ENCODE peak calls at places on chromosomes 2 and 18, in eight cellular contexts. X is AG09319, O is tibial artery, B is astrocyte of the spinal cord, D is foreskin fibroblast, F is esophagus squamous epithelium, W is ascending aorta, M is cardiac muscle cell. E is an unnamed sample.

GRCh38 chr2:100990166-100990565 is 11.9 kb upstream of the RPL31 start:
- DNase-seq in B (no peak), D (no peak), M (no peak), O (no peak), W (no peak), X (no peak), F (no peak), E (no peak)

GRCh38 chr2:152348388-152348787 is 13.4 kb downstream of the FMNL2 start:
- DNase-seq in D (no peak), M (no peak), X (no peak), O (no peak), B (no peak), W (no peak), F (no peak), E (no peak)

GRCh38 chr2:138949517-138949916 is 169.3 kb upstream of the NXPH2 start:
- DNase-seq in B (no peak), F (no peak), X (no peak), W (no peak), D (no peak), M (no peak), O (no peak), E (no peak)

GRCh38 chr2:180893752-180894151 is 86.7 kb upstream of the UBE2E3 start:
- DNase-seq in M (no peak), D (no peak), X (no peak), W (no peak), O (no peak), B (no peak), F (no peak), E (no peak)

GRCh38 chr18:55477537-55478300 is 110.3 kb downstream of the TCF4 start:
- DNase-seq in O (no peak), D (no peak), W (no peak), F (no peak), B (peak), M (peak), X (no peak), E (no peak)

GRCh38 chr2:37085731-37086147 is 1.4 kb downstream of the GPATCH11 start:
- DNase-seq in F (no peak), W (no peak), B (peak), X (no peak), O (no peak), D (peak), M (no peak), E (no peak)

GRCh38 chr18:35524236-35524635 is 26.5 kb upstream of the INO80C start:
- DNase-seq in O (no peak), F (no peak), X (no peak), B (no peak), D (no peak), M (no peak), W (no peak), E (no peak)

GRCh38 chr18:1513519-1513918 is 608.8 kb downstream of the ADCYAP1 start:
- DNase-seq in O (no peak), M (no peak), B (no peak), X (no peak), D (no peak), F (no peak), W (no peak), E (no peak)

GRCh38 chr2:125516496-125517109 is 1139.4 kb upstream of the GYPC start:
- DNase-seq in W (no peak), B (no peak), D (no peak), X (no peak), O (no peak), F (no peak), M (peak), E (no peak)

GRCh38 chr2:81895620-81896245 is 1591.2 kb upstream of the LRRTM1 start:
- DNase-seq in D (no peak), B (no peak), W (no peak), O (no peak), F (no peak), M (no peak), X (no peak), E (no peak)

GRCh38 chr18:5285326-5285725 is 10.2 kb downstream of the ZBTB14 start:
- DNase-seq in F (no peak), B (no peak), W (no peak), X (no peak), O (no peak), D (no peak), M (no peak), E (no peak)

GRCh38 chr2:177187631-177188312 is 24.8 kb upstream of the HNRNPA3 start:
- DNase-seq in M (no peak), O (no peak), D (peak), F (no peak), W (no peak), B (peak), X (peak), E (no peak)

GRCh38 chr2:48551548-48551947 is 21.6 kb downstream of the STON1 start:
- DNase-seq in F (no peak), W (no peak), M (no peak), B (peak), O (no peak), X (no peak), D (no peak), E (no peak)

GRCh38 chr2:207241198-207241597 is 75.5 kb upstream of the KLF7 start:
- DNase-seq in O (no peak), X (no peak), D (no peak), F (no peak), M (no peak), W (no peak), B (no peak), E (no peak)

GRCh38 chr2:11712866-11713265 is 33.6 kb upstream of the LPIN1 start:
- DNase-seq in W (no peak), B (no peak), X (no peak), D (no peak), O (no peak), M (no peak), F (no peak), E (no peak)

GRCh38 chr2:25323042-25323514 is 18.6 kb downstream of the DNMT3A start:
- DNase-seq in M (no peak), F (no peak), O (no peak), B (no peak), W (no peak), D (peak), X (no peak), E (no peak)

GRCh38 chr2:230677182-230677946 is 35.3 kb upstream of the CAB39 start:
- DNase-seq in M (no peak), W (no peak), X (no peak), D (peak), B (peak), O (no peak), F (no peak), E (no peak)

GRCh38 chr2:74181739-74182138 is 3.1 kb upstream of the MOB1A start:
- DNase-seq in W (no peak), X (no peak), F (no peak), D (peak), O (no peak), M (no peak), B (no peak), E (no peak)

GRCh38 chr2:128300621-128301020 is 18.0 kb downstream of the HS6ST1 start:
- DNase-seq in F (no peak), M (no peak), W (no peak), X (no peak), O (no peak), D (no peak), B (no peak), E (no peak)

GRCh38 chr2:83017366-83018090 is 1441.6 kb downstream of the SUCLG1 start:
- DNase-seq in O (no peak), F (no peak), X (no peak), D (no peak), M (no peak), W (no peak), B (no peak), E (no peak)

GRCh38 chr18:75504469-75504868 is 77.0 kb upstream of the SMIM21 start:
- DNase-seq in B (no peak), M (no peak), O (no peak), F (no peak), W (no peak), D (no peak), X (no peak), E (no peak)

GRCh38 chr2:206979922-206980321 is 40.6 kb downstream of the CPO start:
- DNase-seq in D (no peak), M (no peak), F (no peak), W (no peak), X (no peak), B (no peak), O (no peak), E (no peak)

GRCh38 chr2:220460257-220460985 is 833.0 kb downstream of the SLC4A3 start:
- DNase-seq in M (no peak), W (no peak), O (no peak), B (no peak), F (no peak), D (no peak), X (no peak), E (no peak)
- TF ChIP-seq CTCF in M (no peak), W (no peak), O (no peak), B (peak), F (no peak), D (peak), X (no peak), E (no peak)

GRCh38 chr2:85183078-85183477 is 49.9 kb downstream of the TCF7L1 start:
- DNase-seq in O (no peak), B (no peak), X (no peak), F (no peak), M (no peak), W (no peak), D (peak), E (no peak)

GRCh38 chr2:85181844-85182456 is 48.8 kb downstream of the TCF7L1 start:
- DNase-seq in B (no peak), O (no peak), X (no peak), M (no peak), W (no peak), D (no peak), F (no peak), E (no peak)

GRCh38 chr2:85184990-85185389 is 51.8 kb downstream of the TCF7L1 start:
- DNase-seq in O (no peak), B (no peak), X (no peak), F (no peak), W (no peak), D (no peak), M (no peak), E (no peak)

GRCh38 chr2:85184231-85184630 is 51.0 kb downstream of the TCF7L1 start:
- DNase-seq in F (no peak), X (no peak), W (no peak), M (no peak), O (no peak), D (no peak), B (no peak), E (no peak)

DNA sequence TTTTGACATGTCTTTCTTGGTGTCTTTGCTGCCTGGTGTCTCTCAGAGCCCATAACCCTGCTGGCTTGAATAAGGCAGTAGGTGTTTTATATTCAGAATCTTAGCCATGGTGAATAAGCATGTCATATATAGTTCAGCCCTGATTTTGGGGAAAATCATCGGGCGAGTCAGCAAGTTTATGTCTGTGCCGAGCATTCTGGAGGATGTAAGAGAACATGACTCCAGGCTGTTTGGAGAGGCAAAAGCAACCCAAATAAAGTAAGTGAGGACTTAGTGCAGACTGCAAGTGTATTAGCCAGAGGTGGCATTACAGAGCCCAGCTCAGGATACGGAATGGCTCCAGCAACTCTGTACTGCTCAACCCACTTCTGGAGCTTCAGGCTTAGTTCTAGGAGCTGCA is 50.3 kb downstream of the TCF7L1 start:
- DNase-seq in M (no peak), O (no peak), X (no peak), D (peak), W (no peak), F (no peak), B (peak), E (no peak)
- TF ChIP-seq CTCF in M (no peak), O (no peak), X (no peak), D (no peak), W (no peak), F (no peak), B (no peak), E (no peak)

GRCh38 chr18:44743626-44744025 is 62.9 kb downstream of the SETBP1 start:
- DNase-seq in W (no peak), O (no peak), B (no peak), D (no peak), F (no peak), X (no peak), M (no peak), E (no peak)

GRCh38 chr18:44747157-44747556 is 66.5 kb downstream of the SETBP1 start:
- DNase-seq in X (no peak), B (no peak), F (no peak), O (no peak), D (no peak), W (no peak), M (no peak), E (no peak)

GRCh38 chr18:44742741-44743311 is 62.1 kb downstream of the SETBP1 start:
- DNase-seq in O (no peak), M (no peak), B (peak), W (no peak), F (no peak), X (peak), D (peak), E (no peak)

GRCh38 chr18:44742126-44742525 is 61.4 kb downstream of the SETBP1 start:
- DNase-seq in F (no peak), W (no peak), O (no peak), X (no peak), M (no peak), D (no peak), B (no peak), E (no peak)

GRCh38 chr18:44744206-44745180 is 63.8 kb downstream of the SETBP1 start:
- DNase-seq in F (no peak), M (peak), X (no peak), B (no peak), W (no peak), O (peak), D (no peak), E (no peak)
- TF ChIP-seq CTCF in F (no peak), M (no peak), X (no peak), B (no peak), W (peak), O (no peak), D (no peak), E (no peak)

GRCh38 chr18:24514439-24514838 is 54.0 kb downstream of the HRH4 start:
- DNase-seq in B (peak), M (no peak), F (no peak), W (no peak), O (no peak), D (no peak), X (no peak), E (no peak)
- TF ChIP-seq CTCF in B (peak), M (peak), F (peak), W (no peak), O (no peak), D (peak), X (peak), E (peak)

DNA sequence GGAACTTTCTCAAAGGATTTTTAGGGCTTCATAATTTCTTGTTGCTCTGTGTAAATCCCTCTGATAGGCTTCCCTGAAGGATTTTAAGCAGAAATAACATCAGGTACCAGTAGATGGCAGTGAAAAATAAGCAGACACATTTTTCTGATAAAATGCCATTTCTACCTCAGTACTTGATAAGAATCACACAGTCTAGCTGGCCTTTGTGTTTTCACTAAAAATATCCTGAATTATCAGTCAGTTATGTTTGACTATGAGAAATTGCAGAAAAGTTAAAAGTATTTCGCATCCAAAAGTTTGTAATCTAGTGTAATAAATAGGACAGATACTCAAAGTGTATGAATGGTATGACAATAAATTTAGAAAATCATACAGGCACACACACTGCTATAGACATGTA is 68.7 kb downstream of the DNAJC10 start:
- DNase-seq in B (peak), F (no peak), X (no peak), D (no peak), W (no peak), O (no peak), M (peak), E (no peak)
- TF ChIP-seq CTCF in B (peak), F (peak), X (peak), D (peak), W (peak), O (peak), M (peak), E (peak)

DNA sequence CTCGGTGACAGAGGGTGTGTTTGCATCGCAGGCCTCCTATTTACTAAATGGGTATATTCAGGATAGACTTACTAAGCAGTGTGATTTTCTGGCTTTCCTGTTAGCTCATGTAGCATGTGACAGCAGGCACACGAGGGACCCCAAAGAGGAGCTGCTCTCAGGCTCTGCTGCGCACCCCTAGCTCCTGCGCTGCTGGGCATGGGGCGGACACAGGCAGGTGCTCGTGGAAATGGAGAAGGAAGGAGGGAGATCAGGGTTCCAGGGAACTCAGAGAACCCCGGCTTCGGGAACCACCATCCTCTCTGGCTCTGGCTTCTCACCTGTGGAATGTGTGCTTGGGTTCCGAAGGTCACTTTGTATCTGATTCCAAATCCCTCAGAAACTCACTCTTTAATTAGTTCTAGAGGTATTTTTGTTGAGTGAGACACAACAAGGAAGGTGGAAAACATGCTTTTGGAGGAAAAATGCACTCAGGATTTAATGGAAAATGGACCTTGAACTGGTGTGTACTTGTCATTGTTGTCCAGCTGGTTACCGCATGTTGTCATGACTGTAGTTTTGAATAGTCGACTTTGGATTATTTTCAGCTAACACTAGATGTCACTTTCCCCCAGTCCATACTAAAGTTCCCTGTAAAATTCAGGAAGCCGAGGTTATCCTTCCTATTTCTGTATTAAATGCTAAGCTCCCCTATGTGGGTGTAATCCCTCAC is 3.5 kb downstream of the SNTG2 start:
- DNase-seq in B (peak), O (no peak), F (no peak), D (peak), M (peak), X (no peak), W (no peak), E (no peak)
- TF ChIP-seq CTCF in B (peak), O (no peak), F (no peak), D (peak), M (peak), X (peak), W (no peak), E (no peak)

GRCh38 chr2:186903183-186903582 is 54.2 kb upstream of the ZSWIM2 start:
- DNase-seq in D (no peak), W (no peak), X (no peak), F (no peak), O (no peak), M (no peak), B (peak), E (no peak)
- TF ChIP-seq CTCF in D (peak), W (peak), X (peak), F (peak), O (peak), M (peak), B (peak), E (peak)

DNA sequence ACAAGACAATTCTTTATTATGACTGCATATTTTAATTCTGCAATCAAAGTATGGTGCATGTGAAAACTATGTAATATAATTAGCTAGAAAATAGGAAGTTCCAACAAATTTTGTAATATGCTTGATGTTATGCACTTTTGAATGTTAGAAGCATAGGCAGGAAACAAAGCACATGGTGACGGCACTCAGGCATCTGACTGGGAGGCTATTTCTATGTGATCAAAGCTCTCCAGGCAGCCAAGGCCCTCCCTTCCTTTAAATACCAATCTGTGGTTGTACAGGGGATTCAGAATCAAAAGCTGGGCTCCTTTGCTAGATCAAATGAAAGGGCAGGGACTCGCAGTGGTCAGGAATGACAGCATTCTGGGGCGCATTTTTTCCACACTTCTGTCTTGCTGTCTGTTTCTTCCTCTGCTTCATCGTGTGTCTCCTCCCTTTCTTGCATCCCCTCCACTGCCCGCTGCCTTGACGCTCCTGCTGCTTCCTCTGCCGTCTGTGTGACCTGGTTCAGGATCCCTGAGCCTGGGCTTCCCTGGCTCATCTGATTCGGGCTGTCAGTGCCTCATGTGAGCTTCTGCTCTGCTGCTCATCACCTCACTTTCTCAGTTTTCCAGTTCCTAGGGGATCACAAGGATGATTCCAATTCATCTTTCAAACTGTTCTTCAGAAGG is 30.8 kb downstream of the TMEM182 start:
- DNase-seq in W (no peak), B (no peak), F (no peak), D (no peak), O (no peak), X (no peak), M (no peak), E (no peak)
- TF ChIP-seq CTCF in W (no peak), B (no peak), F (no peak), D (no peak), O (no peak), X (no peak), M (no peak), E (no peak)

E was measured in mesothelial cell of epicardium.